ENCODE peak calls at places on chromosomes 12 and 14, in eight cellular contexts. Z is effector memory CD8-positive, alpha-beta T cell; P is ELF-1; T is A172; Q is endothelial cell; S is heart left ventricle; E is cardiac muscle cell; X is stimulated activated CD4-positive, alpha-beta T cell treated with anti-CD3 and anti-CD28 coated beads, Interleukin-1b, Interleukin-23, amount 100 ng/mL, for 48 hours. R is an unnamed sample.
A peak's percentile ranks its signal among the peaks of the same experiment; 100 is the strongest.

GRCh38 chr12:132545955-132546354 is 56.0 kb downstream of the FBRSL1 start:
- DNase-seq in Z (no peak), P (no peak), T (no peak), Q (no peak), S (no peak), E (no peak), X (no peak), R (no peak)

GRCh38 chr12:15209782-15210181 is 11.4 kb downstream of the RERG start:
- DNase-seq in Z (no peak), P (no peak), T (no peak), Q (no peak), S (no peak), E (peak; percentile 83), X (no peak), R (no peak)

GRCh38 chr14:76346391-76347160 is 29.4 kb upstream of the ESRRB start:
- DNase-seq in Z (no peak), P (no peak), T (no peak), Q (no peak), S (no peak), E (peak; percentile 4), X (no peak), R (no peak)

GRCh38 chr12:94174576-94174975 is 26.2 kb downstream of the PLXNC1 start:
- DNase-seq in Z (no peak), P (no peak), T (no peak), Q (no peak), S (no peak), E (no peak), X (peak; percentile 36), R (peak; percentile 10)

GRCh38 chr12:121579981-121580868 is 598 bp downstream of the KDM2B start:
- DNase-seq in Z (peak; percentile 65), P (peak; percentile 71), T (peak; percentile 28), Q (peak; percentile 69), S (peak; percentile 87), E (peak; percentile 78), X (peak; percentile 70), R (peak; percentile 42)

GRCh38 chr14:76774471-76775158 is 13.3 kb downstream of the VASH1 start:
- DNase-seq in Z (no peak), P (no peak), T (no peak), Q (no peak), S (no peak), E (no peak), X (no peak), R (no peak)

GRCh38 chr14:81219821-81220487 is 805 bp downstream of the GTF2A1 start:
- DNase-seq in Z (peak; percentile 41), P (no peak), T (no peak), Q (peak; percentile 33), S (peak; percentile 78), E (peak; percentile 47), X (peak; percentile 31), R (peak; percentile 29)

GRCh38 chr12:113479578-113480335 is 8.1 kb upstream of the LHX5 start:
- DNase-seq in Z (no peak), P (peak; percentile 91), T (no peak), Q (peak; percentile 84), S (no peak), E (peak; percentile 57), X (no peak), R (no peak)

GRCh38 chr12:65779946-65780345 is 44.3 kb upstream of the HMGA2 start:
- DNase-seq in Z (no peak), P (peak; percentile 21), T (no peak), Q (no peak), S (no peak), E (no peak), X (no peak), R (no peak)

GRCh38 chr14:78153069-78153351 is 17.2 kb upstream of the NRXN3 start:
- DNase-seq in Z (no peak), P (no peak), T (peak; percentile 14), Q (no peak), S (no peak), E (peak; percentile 27), X (no peak), R (no peak)

GRCh38 chr14:104680806-104681688 is 8.4 kb upstream of the INF2 start:
- DNase-seq in Z (no peak), P (no peak), T (peak; percentile 81), Q (no peak), S (peak; percentile 74), E (peak; percentile 77), X (no peak), R (no peak)

R was measured in NK-92 treated with Interleukin-12 subunit alpha and Interleukin-12 subunit beta, amount 100 ng/mL, for 24 hours.